ENCODE peak calls at places on chromosomes 11 and 22, in five cellular contexts. B is transverse colon, R is spleen, D is heart right ventricle, Z is Peyer's patch. G is an unnamed sample.

GRCh38 chr22:37310815-37311595 is 28.7 kb downstream of the CYTH4 start:
- DNase-seq in B (no peak), R (peak; percentile 87), D (no peak), Z (no peak), G (peak; percentile 46)

GRCh38 chr11:70768346-70769095 is 370.2 kb downstream of the CTTN start:
- DNase-seq in B (no peak), R (peak; percentile 40), D (no peak), Z (no peak), G (no peak)

GRCh38 chr11:78290293-78291176 is 101.8 kb downstream of the USP35 start:
- DNase-seq in B (no peak), R (no peak), D (no peak), Z (no peak), G (no peak)

GRCh38 chr11:112270551-112271180 is 10.0 kb upstream of the PLET1 start:
- DNase-seq in B (no peak), R (no peak), D (no peak), Z (no peak), G (peak; percentile 68)

GRCh38 chr11:15937601-15938361 is 418.6 kb downstream of the SOX6 start:
- DNase-seq in B (no peak), R (no peak), D (no peak), Z (no peak), G (peak; percentile 63)

GRCh38 chr11:80383655-80384054 is 942.8 kb upstream of the TENM4 start:
- DNase-seq in B (peak; percentile 15), R (no peak), D (no peak), Z (no peak), G (peak; percentile 4)

GRCh38 chr11:73726825-73727224 is 34.0 kb downstream of the RAB6A start:
- DNase-seq in B (no peak), R (no peak), D (no peak), Z (no peak), G (no peak)

GRCh38 chr11:127136438-127136837 is 135.9 kb upstream of the KIRREL3 start:
- DNase-seq in B (no peak), R (no peak), D (no peak), Z (no peak), G (no peak)

GRCh38 chr11:131025020-131025419 is 108.7 kb upstream of the SNX19 start:
- DNase-seq in B (no peak), R (no peak), D (no peak), Z (no peak), G (peak; percentile 52)

GRCh38 chr11:90639687-90640086 is 416.8 kb upstream of the CHORDC1 start:
- DNase-seq in B (no peak), R (no peak), D (no peak), Z (no peak), G (no peak)

GRCh38 chr11:79276900-79277299 is 163.9 kb downstream of the TENM4 start:
- DNase-seq in B (no peak), R (no peak), D (no peak), Z (no peak), G (no peak)

GRCh38 chr22:41983516-41983915 is 14.3 kb downstream of the SEPTIN3 start:
- DNase-seq in B (no peak), R (no peak), D (no peak), Z (no peak), G (no peak)

GRCh38 chr11:70399681-70400112 is 1.4 kb downstream of the CTTN start:
- DNase-seq in B (peak; percentile 74), R (no peak), D (peak; percentile 74), Z (peak; percentile 82), G (peak; percentile 82)

GRCh38 chr11:63592975-63593395 is 21.2 kb downstream of the PLAAT3 start:
- DNase-seq in B (peak; percentile 18), R (no peak), D (no peak), Z (no peak), G (peak; percentile 70)

DNA sequence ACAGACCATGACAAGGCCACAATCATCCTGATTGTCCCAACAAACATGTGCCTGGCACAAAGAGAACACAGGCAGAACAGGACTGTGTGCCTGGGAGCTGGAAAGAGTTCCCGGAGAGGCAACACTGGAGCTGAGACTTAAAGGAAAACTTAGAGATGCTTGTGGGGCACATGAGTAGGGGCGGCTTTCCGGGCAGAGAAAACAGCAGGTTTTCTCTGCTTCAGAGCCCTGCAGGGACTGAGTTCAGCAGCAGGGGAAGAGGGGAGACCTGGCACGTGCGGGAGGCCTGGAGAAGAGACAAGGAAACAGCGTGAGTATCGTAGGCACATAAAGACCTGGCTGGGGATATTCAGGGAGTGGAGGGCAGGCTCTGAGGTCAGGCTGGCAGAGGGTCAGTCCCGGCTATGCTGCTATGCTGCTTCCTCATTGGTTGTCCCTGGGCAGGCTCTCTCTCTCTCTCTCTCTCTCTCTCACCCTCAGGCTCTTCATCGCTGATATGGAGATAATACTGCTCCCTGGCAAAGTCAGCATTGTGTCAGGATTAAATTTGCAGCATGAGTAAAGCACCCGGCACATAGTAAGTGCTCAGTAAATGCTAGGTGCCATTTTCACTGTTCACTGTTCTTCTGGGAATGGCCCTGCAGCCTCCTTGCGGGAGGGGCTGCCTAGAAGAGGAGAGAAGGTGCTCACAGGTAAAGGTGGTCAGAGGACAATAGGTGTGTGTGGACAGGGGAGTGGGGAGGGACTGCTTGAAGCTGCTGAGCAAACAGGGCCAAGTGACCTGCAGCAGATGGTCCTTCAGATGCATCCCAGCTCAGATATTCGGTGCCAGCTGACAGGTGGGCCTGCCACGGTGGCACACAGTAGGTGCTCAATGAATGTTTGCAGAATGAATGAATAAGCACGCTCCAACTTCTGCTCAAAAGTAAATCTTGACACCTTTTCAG is 2.0 kb downstream of the KIAA0930 start:
- DNase-seq in B (no peak), R (peak; percentile 64), D (no peak), Z (no peak), G (peak; percentile 35)
- H3K4me3 ChIP-seq in B (no peak overlapping the region), R (peak overlapping the region; percentile 73), D (no peak overlapping the region), Z (no peak overlapping the region), G (no peak overlapping the region)

GRCh38 chr22:19473578-19473977 is 5.4 kb downstream of the UFD1 start:
- DNase-seq in B (no peak), R (no peak), D (no peak), Z (no peak), G (no peak)
- H3K36me3 ChIP-seq in B (peaks cover 25% of the 10 kb centered on the region), R (no peaks in the 10 kb centered on the region), D (peaks cover 33% of the 10 kb centered on the region), Z (no peaks in the 10 kb centered on the region), G (peaks cover 39% of the 10 kb centered on the region)

GRCh38 chr11:61777234-61778090 is 14.9 kb downstream of the TMEM258 start:
- DNase-seq in B (peak; percentile 53), R (peak; percentile 89), D (peak; percentile 45), Z (no peak), G (peak; percentile 98)
- H3K4me3 ChIP-seq in B (no peak overlapping the region), R (peak overlapping the region; percentile 34), D (peak overlapping the region; percentile 34), Z (no peak overlapping the region), G (no peak overlapping the region)

DNA sequence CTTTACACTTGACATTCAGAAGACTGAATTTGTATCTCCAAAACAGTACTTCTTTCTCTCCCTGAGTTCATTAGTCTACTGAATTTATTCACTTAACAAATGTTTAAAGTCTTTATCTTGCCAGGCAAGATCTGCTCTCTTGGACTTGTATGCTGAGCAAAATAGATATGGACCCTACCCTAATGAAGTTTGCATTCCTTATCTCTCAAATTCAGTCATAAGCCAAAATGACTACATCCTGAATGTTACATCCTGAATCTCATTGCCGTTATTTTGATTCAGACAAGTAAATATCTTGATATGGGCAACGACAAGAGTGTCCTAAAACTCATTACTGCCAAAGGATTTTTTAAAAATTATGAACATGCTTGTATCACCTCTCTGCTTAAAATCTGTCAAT is 29.7 kb downstream of the FAR1 start:
- DNase-seq in B (no peak), R (no peak), D (no peak), Z (no peak), G (no peak)
- H3K36me3 ChIP-seq in B (peaks cover 27% of the 10 kb centered on the region), R (no peaks in the 10 kb centered on the region), D (no peaks in the 10 kb centered on the region), Z (no peaks in the 10 kb centered on the region), G (peaks cover 3% of the 10 kb centered on the region)

GRCh38 chr22:45969801-45970464 is 7.0 kb downstream of the WNT7B start:
- DNase-seq in B (no peak), R (no peak), D (no peak), Z (no peak), G (peak; percentile 78)

GRCh38 chr22:45972091-45972867 is 4.7 kb downstream of the WNT7B start:
- DNase-seq in B (no peak), R (no peak), D (no peak), Z (no peak), G (peak; percentile 83)

GRCh38 chr22:45969414-45969799 is 7.6 kb downstream of the WNT7B start:
- DNase-seq in B (no peak), R (no peak), D (no peak), Z (no peak), G (peak; percentile 85)

GRCh38 chr22:45971389-45972028 is 5.5 kb downstream of the WNT7B start:
- DNase-seq in B (no peak), R (no peak), D (no peak), Z (no peak), G (peak; percentile 74)

GRCh38 chr22:45970709-45971388 is 6.1 kb downstream of the WNT7B start:
- DNase-seq in B (no peak), R (no peak), D (no peak), Z (no peak), G (peak; percentile 87)
- H3K4me3 ChIP-seq in B (no peak overlapping the region), R (peak overlapping the region; percentile 9), D (peak overlapping the region; percentile 41), Z (no peak overlapping the region), G (peak overlapping the region; percentile 21)

DNA sequence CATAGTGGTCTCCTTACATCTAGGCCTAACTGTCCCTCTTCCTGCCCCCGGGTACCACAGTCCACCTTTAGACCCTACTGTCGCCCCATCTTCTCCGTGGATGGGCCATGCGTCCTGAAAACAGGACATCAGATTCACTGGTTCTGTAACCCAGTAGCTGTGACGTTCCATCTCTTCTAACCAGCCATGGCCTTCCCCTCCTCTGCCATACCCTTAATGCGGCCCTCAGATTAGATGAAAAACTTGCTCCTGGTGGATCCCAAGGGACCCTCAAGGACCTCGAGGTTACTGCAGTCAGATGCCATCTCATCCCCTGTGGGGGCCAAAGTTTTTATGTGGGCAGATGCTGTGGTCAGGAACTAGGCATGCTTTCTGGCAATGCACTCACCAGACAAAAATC is 64.4 kb downstream of the WNT11 start:
- DNase-seq in B (no peak), R (no peak), D (no peak), Z (no peak), G (no peak)
- H3K36me3 ChIP-seq in B (no peaks in the 10 kb centered on the region), R (no peaks in the 10 kb centered on the region), D (peaks cover 10% of the 10 kb centered on the region), Z (no peaks in the 10 kb centered on the region), G (no peaks in the 10 kb centered on the region)

G was measured in H7.